ENCODE peak calls at places on chromosomes 12 and 14, in five cellular contexts. C is esophagus muscularis mucosa, M is A673, E is OCI-LY7, L is cardiac muscle cell. W is an unnamed sample. For H3K4me1, the result is how much of the 10 kb centered on the place peaks cover.

GRCh38 chr12:95802482-95803264 is 12.1 kb upstream of the NTN4 start:
- DNase-seq in M (no peak), C (no peak), E (no peak), L (no peak), W (peak)

GRCh38 chr12:68587448-68587873 is 23.2 kb upstream of the RAP1B start:
- DNase-seq in L (no peak), E (peak), M (no peak), C (no peak), W (peak)

GRCh38 chr14:69945905-69946304 is 66.7 kb downstream of the SMOC1 start:
- DNase-seq in M (no peak), E (no peak), C (no peak), L (no peak), W (no peak)

GRCh38 chr14:61145258-61145902 is 135.8 kb downstream of the TMEM30B start:
- DNase-seq in L (no peak), E (no peak), C (peak), M (peak), W (no peak)

GRCh38 chr12:113443030-113443539 is 20.9 kb downstream of the SDSL start:
- DNase-seq in M (no peak), E (no peak), C (no peak), L (no peak), W (no peak)

GRCh38 chr12:43579240-43579639 is 27.2 kb upstream of the ADAMTS20 start:
- DNase-seq in C (no peak), L (no peak), M (peak), E (no peak), W (no peak)

GRCh38 chr12:103930787-103931536 is 752 bp downstream of the HSP90B1 start:
- DNase-seq in M (no peak), E (peak), C (peak), L (peak), W (peak)

GRCh38 chr12:26287666-26288408 is 92.5 kb downstream of the SSPN start:
- DNase-seq in C (no peak), M (no peak), E (no peak), L (no peak), W (no peak)

GRCh38 chr14:22793976-22794375 is 21.3 kb downstream of the SLC7A7 start:
- DNase-seq in E (no peak), L (no peak), M (no peak), C (no peak), W (no peak)

GRCh38 chr12:6337958-6338406 is 3.9 kb downstream of the TNFRSF1A start:
- DNase-seq in C (no peak), E (no peak), L (no peak), M (no peak), W (peak)

GRCh38 chr14:55092326-55092725 is 36.7 kb upstream of the LGALS3 start:
- DNase-seq in C (no peak), L (no peak), M (peak), E (no peak), W (peak)

GRCh38 chr14:59918824-59919581 is 941 bp upstream of the LRRC9 start:
- DNase-seq in C (no peak), L (peak), E (peak), M (peak), W (no peak)

GRCh38 chr14:76696361-76696760 is 64.9 kb upstream of the VASH1 start:
- DNase-seq in L (no peak), C (no peak), M (no peak), E (no peak), W (no peak)

GRCh38 chr14:76696791-76697190 is 64.5 kb upstream of the VASH1 start:
- DNase-seq in C (peak), L (no peak), E (no peak), M (no peak), W (no peak)

GRCh38 chr14:76697246-76697645 is 64.0 kb upstream of the VASH1 start:
- DNase-seq in M (no peak), C (peak), E (no peak), L (no peak), W (no peak)

GRCh38 chr14:76694106-76694505 is 67.2 kb upstream of the VASH1 start:
- DNase-seq in E (no peak), C (peak), L (no peak), M (no peak), W (no peak)

GRCh38 chr14:76695263-76695920 is 65.9 kb upstream of the VASH1 start:
- DNase-seq in L (no peak), M (no peak), E (no peak), C (peak), W (no peak)
- H3K4me3 ChIP-seq in L (no peak), M (no peak), E (no peak), C (no peak), W (no peak)

DNA sequence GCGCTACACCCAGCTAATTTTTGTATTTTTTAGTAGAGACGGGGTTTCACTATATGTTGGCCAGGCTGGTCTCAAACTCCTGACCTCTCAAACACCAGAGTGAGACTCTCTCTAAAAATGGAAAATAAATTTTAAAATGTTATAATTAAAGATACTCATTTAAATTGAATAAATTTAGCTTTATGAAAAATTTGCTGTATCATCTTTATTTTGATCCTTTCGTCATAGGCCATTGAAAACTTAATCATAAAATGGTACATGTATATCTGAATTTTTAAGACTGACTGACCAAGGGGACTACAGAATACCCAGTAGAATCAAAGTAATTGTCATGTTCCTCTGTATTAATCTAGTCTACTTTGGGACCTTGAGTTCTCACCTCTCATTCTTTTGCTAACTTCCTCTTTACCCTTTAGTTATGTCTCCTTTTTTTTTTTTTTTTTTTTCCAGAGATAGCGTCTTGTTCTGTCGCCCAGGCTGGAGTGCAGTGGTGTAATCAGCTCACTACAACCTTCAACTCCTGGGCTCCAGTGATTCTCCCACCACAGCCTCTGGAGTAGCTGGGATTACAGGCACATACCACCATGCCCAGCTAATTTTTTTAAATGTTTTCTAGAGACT is 9.5 kb downstream of the RAB5B start:
- DNase-seq in M (no peak), C (no peak), E (peak), L (no peak), W (no peak)
- H3K4me1 ChIP-seq in M (under half), C (under half), E (under half), L (under half), W (under half)

GRCh38 chr12:120470150-120470817 is 736 bp upstream of the SRSF9 start:
- DNase-seq in C (no peak), L (peak), E (peak), M (peak), W (no peak)
- H3K4me3 ChIP-seq in C (peak), L (peak), E (peak), M (peak), W (peak)

DNA sequence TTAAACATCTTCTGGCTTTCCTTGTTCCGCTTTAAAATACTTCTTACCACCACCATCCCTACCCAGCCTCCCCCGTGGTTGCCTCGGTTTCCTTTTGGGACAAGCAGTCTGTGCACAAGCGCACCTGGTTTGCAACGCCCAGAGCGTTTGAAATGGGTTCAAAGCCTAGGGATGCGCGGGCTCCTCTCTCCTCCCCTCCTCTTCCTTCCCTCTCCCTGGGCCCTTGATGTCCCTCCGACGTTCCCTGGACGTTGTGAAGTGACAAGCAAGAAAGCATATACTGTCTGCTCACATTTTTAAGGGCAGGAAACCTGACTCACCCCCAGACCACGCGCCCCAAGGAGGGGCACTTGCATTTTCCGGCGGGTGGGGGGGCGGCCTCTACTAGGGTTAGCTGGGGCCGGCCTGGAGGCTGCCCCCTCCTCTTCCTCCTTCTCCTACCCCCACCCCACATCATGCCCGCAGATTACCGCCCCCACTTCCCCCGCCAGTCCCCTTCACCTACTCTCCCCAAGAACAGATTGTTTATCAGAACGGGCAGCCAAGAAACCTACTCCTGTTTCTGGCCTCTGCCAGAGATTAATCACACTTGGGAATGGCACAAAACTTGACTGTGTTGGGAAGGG is 9.5 kb upstream of the IRF2BPL start:
- DNase-seq in E (no peak), C (no peak), M (no peak), L (peak), W (no peak)
- H3K4me1 ChIP-seq in E (half or more), C (half or more), M (half or more), L (half or more), W (under half)

DNA sequence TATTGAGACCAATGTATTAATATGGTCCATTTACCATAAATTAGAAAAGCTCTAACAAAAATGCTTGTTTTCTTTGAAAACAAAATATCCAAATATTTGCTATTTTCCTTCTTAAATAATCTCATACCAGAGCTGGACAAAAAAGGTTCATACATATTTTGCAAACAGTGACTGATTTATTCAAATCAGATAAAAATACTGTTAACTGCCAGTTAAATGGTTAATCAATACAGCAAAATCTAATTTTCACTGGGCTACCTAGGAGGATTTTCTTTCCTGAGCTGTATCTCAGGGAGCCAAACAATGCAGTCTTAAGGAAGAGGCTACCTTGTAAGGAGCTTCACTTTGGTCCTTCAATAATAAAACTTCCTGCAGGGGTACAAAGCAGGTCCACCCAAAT is 2.0 kb downstream of the FERMT2 start:
- DNase-seq in M (no peak), C (no peak), E (no peak), L (no peak), W (no peak)
- H3K4me3 ChIP-seq in M (peak), C (peak), E (no peak), L (peak), W (no peak)

GRCh38 chr12:52349196-52349595 is 18.1 kb downstream of the KRT85 start:
- DNase-seq in L (no peak), C (no peak), M (no peak), E (no peak), W (no peak)
- H3K4me1 ChIP-seq in L (under half), C (under half), M (under half), E (under half), W (under half)

GRCh38 chr14:98167253-98167652 is 1104.7 kb downstream of the BCL11B start:
- DNase-seq in L (no peak), E (no peak), C (peak), M (no peak), W (no peak)

GRCh38 chr14:98170580-98170979 is 1101.4 kb downstream of the BCL11B start:
- DNase-seq in L (no peak), C (no peak), E (no peak), M (no peak), W (no peak)

GRCh38 chr14:98168196-98168985 is 1103.6 kb downstream of the BCL11B start:
- DNase-seq in L (no peak), M (no peak), C (peak), E (no peak), W (no peak)

GRCh38 chr14:98169170-98169587 is 1102.8 kb downstream of the BCL11B start:
- DNase-seq in E (no peak), L (no peak), C (no peak), M (no peak), W (no peak)

GRCh38 chr14:98167702-98168101 is 1104.3 kb downstream of the BCL11B start:
- DNase-seq in C (peak), M (no peak), L (no peak), E (no peak), W (no peak)
- H3K4me3 ChIP-seq in C (no peak), M (no peak), L (no peak), E (no peak), W (no peak)

DNA sequence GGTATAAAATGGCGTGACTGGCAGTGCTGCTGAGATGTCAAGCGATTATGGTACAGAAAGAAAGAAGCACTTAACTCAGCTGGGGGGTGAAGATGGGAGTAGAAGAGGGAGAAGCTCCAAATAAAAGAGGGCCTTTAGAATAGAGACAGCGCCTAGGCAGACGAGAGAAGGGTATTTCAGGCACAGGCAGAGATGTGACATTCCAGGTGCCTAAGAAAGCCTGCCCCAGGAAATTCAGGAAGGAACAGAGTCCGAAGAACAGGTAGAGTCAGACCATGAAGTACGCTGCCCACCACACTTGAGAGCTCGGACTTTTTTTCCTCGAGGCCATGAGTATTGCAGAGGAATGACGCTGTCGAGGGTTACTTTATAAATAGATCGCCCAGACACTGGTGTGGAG is 170.9 kb upstream of the ATF7IP start:
- DNase-seq in C (no peak), L (no peak), E (no peak), M (no peak), W (no peak)
- H3K4me1 ChIP-seq in C (under half), L (under half), E (under half), M (under half), W (under half)

GRCh38 chr12:122724641-122725243 is 5.9 kb downstream of the HCAR1 start:
- DNase-seq in M (no peak), C (no peak), L (no peak), E (peak), W (no peak)

GRCh38 chr12:122726056-122726558 is 4.5 kb downstream of the HCAR1 start:
- DNase-seq in L (no peak), M (no peak), C (no peak), E (no peak), W (no peak)

GRCh38 chr12:122729583-122730214 is 945 bp downstream of the HCAR1 start:
- DNase-seq in E (no peak), L (no peak), C (no peak), M (no peak), W (no peak)

GRCh38 chr12:122722347-122722746 is 5.7 kb upstream of the HCAR3 start:
- DNase-seq in L (no peak), C (no peak), E (no peak), M (no peak), W (no peak)

GRCh38 chr12:122725452-122725851 is 5.2 kb downstream of the HCAR1 start:
- DNase-seq in E (no peak), M (no peak), L (no peak), C (no peak), W (no peak)
- H3K4me3 ChIP-seq in E (no peak), M (no peak), L (no peak), C (no peak), W (no peak)

GRCh38 chr12:121799842-121800693 is 3.7 kb upstream of the SETD1B start:
- DNase-seq in C (peak), L (peak), M (peak), E (peak), W (peak)

GRCh38 chr12:121797937-121798801 is 4.7 kb upstream of the RHOF start:
- DNase-seq in C (no peak), M (no peak), L (no peak), E (no peak), W (peak)

GRCh38 chr12:121799175-121799841 is 4.5 kb upstream of the SETD1B start:
- DNase-seq in E (peak), C (peak), M (peak), L (peak), W (peak)

GRCh38 chr12:121796855-121797751 is 3.6 kb upstream of the RHOF start:
- DNase-seq in C (peak), E (no peak), M (no peak), L (peak), W (peak)

DNA sequence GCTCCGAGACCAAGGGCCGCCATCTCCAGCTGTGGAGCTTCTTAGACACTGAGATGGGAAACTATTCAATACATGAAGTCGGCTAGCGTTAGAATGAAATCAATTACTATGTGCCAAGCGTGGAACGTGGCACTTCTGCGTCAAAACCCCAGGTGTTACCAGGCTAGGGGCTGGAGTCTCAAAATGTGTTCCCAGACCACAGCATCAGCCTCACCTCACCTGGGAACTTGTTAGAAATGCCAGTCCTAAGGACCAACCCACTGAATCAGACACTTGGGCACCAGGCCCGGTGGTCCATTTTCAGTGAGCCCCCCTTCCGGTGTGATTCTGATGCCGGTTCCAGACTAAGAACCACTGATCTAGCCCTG is 5.0 kb upstream of the SETD1B start:
- DNase-seq in L (no peak), C (no peak), E (no peak), M (no peak), W (no peak)
- H3K4me1 ChIP-seq in L (under half), C (half or more), E (half or more), M (under half), W (under half)